ENCODE peak calls at places on chromosomes 2 and 18, in ten cellular contexts. F is HCT116, E is tibial nerve, Y is prostate gland, G is transverse colon, P is Peyer's patch, I is heart left ventricle, W is spleen, L is A549, T is GM12878. M is an unnamed sample.

GRCh38 chr2:12318427-12319057 is 398.2 kb upstream of the TRIB2 start:
- DNase-seq in F (no peak), E (no peak), Y (peak; percentile 66), G (peak; percentile 46), P (no peak), I (no peak), W (no peak), L (no peak), T (no peak), M (peak; percentile 31)

GRCh38 chr2:88554189-88554588 is 73.1 kb downstream of the EIF2AK3 start:
- DNase-seq in F (no peak), E (no peak), Y (no peak), G (no peak), P (no peak), I (no peak), W (no peak), L (no peak), T (no peak), M (no peak)

GRCh38 chr2:45205985-45206384 is 196.7 kb upstream of the SIX2 start:
- DNase-seq in F (no peak), E (no peak), Y (no peak), G (no peak), P (no peak), I (no peak), W (no peak), L (no peak), T (no peak), M (no peak)

GRCh38 chr2:96792772-96793749 is 23.0 kb upstream of the CNNM3 start:
- DNase-seq in F (no peak), E (no peak), Y (no peak), G (no peak), P (no peak), I (no peak), W (peak; percentile 72), L (no peak), T (no peak), M (peak; percentile 20)

GRCh38 chr2:193989645-193990044 is 1667.4 kb upstream of the SLC39A10 start:
- DNase-seq in F (no peak), E (no peak), Y (no peak), G (no peak), P (no peak), I (no peak), W (no peak), L (no peak), T (no peak), M (no peak)

GRCh38 chr2:133777607-133778006 is 209.3 kb upstream of the NCKAP5 start:
- DNase-seq in F (peak; percentile 8), E (no peak), Y (peak; percentile 31), G (no peak), P (no peak), I (no peak), W (no peak), L (no peak), T (no peak), M (no peak)

GRCh38 chr2:106638609-106639008 is 151.4 kb downstream of the CD8B2 start:
- DNase-seq in F (no peak), E (no peak), Y (no peak), G (no peak), P (no peak), I (no peak), W (no peak), L (no peak), T (no peak), M (no peak)

GRCh38 chr2:238850096-238850495 is 2.2 kb downstream of the TWIST2 start:
- DNase-seq in F (no peak), E (no peak), Y (no peak), G (no peak), P (no peak), I (no peak), W (no peak), L (no peak), T (no peak), M (no peak)

GRCh38 chr2:168573128-168573903 is 117.2 kb downstream of the CERS6 start:
- DNase-seq in F (no peak), E (no peak), Y (no peak), G (no peak), P (no peak), I (no peak), W (no peak), L (no peak), T (no peak), M (no peak)

GRCh38 chr18:48923746-48924580 is 26.8 kb downstream of the SMAD7 start:
- DNase-seq in F (no peak), E (no peak), Y (no peak), G (no peak), P (peak; percentile 65), I (no peak), W (peak; percentile 83), L (no peak), T (no peak), M (no peak)

GRCh38 chr18:48921305-48922202 is 29.2 kb downstream of the SMAD7 start:
- DNase-seq in F (no peak), E (no peak), Y (no peak), G (no peak), P (peak; percentile 49), I (no peak), W (no peak), L (no peak), T (no peak), M (peak; percentile 55)

GRCh38 chr18:48922203-48922800 is 28.5 kb downstream of the SMAD7 start:
- DNase-seq in F (no peak), E (no peak), Y (no peak), G (no peak), P (peak; percentile 25), I (no peak), W (no peak), L (no peak), T (no peak), M (no peak)

GRCh38 chr18:48924621-48925601 is 25.9 kb downstream of the SMAD7 start:
- DNase-seq in F (no peak), E (no peak), Y (no peak), G (no peak), P (peak; percentile 53), I (no peak), W (no peak), L (no peak), T (no peak), M (no peak)

DNA sequence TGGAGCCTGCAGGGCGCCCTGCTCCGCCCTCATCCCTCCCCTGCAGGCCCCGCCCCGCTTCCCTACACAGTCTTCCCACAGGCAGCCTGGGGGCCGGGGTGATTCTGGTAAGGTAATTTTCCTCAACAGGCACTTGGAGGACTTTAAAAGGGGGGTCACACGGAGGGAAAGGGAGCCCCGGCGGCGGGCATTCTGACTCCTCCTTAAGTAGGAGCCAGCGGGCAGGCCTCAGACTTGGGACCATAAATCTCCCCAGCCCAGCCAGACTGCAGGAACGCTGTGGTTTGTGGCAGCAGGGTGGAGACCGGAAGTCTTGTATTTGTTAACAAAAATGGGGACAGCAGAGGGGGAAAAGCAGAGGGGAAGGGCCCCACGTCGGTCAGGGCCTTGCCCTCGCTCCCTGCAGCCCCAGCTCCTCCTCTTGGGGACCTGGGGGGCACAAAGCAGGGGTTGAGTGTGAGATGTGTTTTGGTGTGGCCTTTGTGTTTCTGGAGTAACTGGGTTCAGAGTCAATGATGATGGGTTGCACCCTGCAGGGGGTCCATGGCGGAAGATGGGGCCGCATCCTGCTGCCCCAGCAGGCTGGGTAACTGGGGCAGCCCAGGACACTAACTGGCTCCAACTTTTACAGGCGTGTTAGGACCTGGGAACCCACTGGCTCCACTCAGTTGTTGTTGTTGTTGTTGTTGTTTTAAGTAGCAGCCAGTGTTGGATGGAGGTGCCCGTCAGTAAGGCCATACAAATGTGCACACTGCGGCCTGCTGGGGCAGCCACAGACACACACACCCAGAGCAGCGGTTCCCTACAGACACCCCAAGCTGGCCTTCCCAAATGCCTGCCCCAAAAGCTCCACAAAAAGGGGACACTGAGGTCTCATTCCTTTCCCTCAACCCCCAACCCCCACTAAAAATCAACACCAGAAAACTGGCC is 27.7 kb downstream of the SMAD7 start:
- DNase-seq in F (no peak), E (peak; percentile 43), Y (peak; percentile 71), G (peak; percentile 79), P (peak; percentile 80), I (no peak), W (peak; percentile 84), L (no peak), T (no peak), M (peak; percentile 64)
- TF ChIP-seq POLR2A in F (no peak), E (no peak), Y (no peak), G (no peak), P (no peak), I (no peak), W (no peak), L (no peak), T (no peak), M (no peak)

GRCh38 chr2:71129114-71129890 is 727 bp downstream of the MCEE start:
- DNase-seq in F (no peak), E (no peak), Y (peak; percentile 85), G (no peak), P (no peak), I (no peak), W (no peak), L (peak; percentile 32), T (no peak), M (no peak)
- H3K4me3 ChIP-seq in F (peak overlapping the region; percentile 97), E (peak overlapping the region; percentile 77), Y (peak overlapping the region; percentile 54), G (peak overlapping the region; percentile 82), P (peak overlapping the region; percentile 70), I (peak overlapping the region; percentile 93), W (peak overlapping the region; percentile 86), L (peak overlapping the region; percentile 83), T (peak overlapping the region; percentile 93), M (peak overlapping the region; percentile 17)

DNA sequence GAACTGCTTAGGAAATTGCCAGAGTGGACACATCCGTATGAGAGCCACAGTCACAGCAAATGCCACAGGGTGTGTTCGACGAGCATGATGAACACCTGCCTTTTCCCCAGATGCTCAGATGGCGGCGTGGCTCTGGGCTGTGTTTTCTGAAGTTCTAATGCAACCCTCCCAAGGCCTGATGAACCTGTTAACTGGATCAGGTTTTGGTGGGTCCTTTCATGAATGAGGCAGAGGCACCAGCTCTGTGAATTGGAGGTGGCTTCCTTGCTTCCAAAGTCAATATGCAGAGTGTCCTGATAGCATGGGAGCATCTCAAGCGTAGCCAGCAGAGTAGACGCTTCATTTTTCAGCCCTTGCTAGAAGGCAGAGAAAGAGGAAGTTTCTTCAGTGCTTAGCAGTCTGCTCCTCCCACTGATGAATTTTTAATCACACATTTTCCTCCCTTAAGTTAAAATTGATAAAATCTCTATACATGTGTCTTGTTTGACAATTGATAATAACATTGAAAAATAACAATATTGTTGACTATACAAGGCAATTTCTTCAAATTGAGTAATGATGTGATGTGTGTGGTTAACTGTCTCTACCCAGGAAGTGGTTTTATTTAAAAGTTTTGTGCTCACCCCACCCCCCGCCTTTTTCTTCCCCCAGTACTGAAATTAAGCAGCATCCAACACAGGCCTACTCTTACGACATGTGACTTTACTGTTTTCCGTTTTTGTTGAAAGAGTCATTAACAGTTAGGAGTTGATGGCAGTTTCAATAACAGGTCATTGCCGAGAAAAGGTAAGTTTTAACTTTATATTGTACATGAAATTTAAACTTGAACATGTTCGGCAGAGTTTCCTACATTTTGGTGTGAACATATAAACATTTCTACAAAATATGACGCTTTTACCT is at the start of gene ARHGAP15:
- DNase-seq in F (no peak), E (no peak), Y (no peak), G (peak; percentile 39), P (peak; percentile 87), I (peak; percentile 18), W (peak; percentile 88), L (no peak), T (peak; percentile 85), M (peak; percentile 37)
- TF ChIP-seq POLR2A in F (no peak), E (no peak), Y (no peak), G (peak; percentile 40), P (no peak), I (no peak), W (peak; percentile 31), L (no peak), T (peak; percentile 85), M (no peak)

DNA sequence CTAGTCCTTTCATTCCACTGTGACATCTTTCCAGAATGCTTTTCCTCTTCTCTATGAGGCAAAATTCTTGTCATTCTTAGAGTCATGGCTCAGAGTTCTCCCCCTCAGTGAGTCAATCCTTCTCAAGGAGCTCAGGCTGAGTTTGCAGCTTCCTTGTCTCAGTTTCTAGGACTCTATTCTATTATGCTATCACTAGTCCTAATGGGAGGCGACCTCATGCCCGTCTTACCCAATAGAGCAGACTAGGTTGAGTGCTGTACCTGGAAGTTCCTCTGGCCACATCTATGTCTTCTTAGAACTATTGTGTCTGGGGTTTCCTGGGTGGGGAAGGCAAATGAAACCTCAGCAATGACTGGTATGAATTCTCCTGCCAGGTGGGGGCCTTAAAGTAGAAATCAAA is 51.5 kb downstream of the HAUS1 start:
- DNase-seq in F (no peak), E (no peak), Y (no peak), G (no peak), P (no peak), I (no peak), W (no peak), L (no peak), T (no peak), M (no peak)
- H3K4me3 ChIP-seq in F (peak overlapping the region; percentile 33), E (no peak overlapping the region), Y (no peak overlapping the region), G (no peak overlapping the region), P (no peak overlapping the region), I (no peak overlapping the region), W (no peak overlapping the region), L (no peak overlapping the region), T (no peak overlapping the region), M (no peak overlapping the region)